ENCODE peak calls at places on chromosome 10, in five cellular contexts. T is body of pancreas, H is breast epithelium, W is stomach, F is ovary. U is an unnamed sample. For H3K4me1, the result is how much of the 10 kb centered on the place peaks cover.

GRCh38 chr10:58932821-58933314 is 243.6 kb upstream of the PHYHIPL start:
- DNase-seq in T (no peak), H (no peak), W (no peak), F (no peak), U (no peak)

GRCh38 chr10:52488606-52489485 is 174.8 kb downstream of the DKK1 start:
- DNase-seq in T (no peak), H (no peak), W (no peak), F (no peak), U (no peak)

GRCh38 chr10:12474727-12475414 is 125.5 kb downstream of the CAMK1D start:
- DNase-seq in T (no peak), H (no peak), W (no peak), F (no peak), U (no peak)

GRCh38 chr10:69721690-69722310 is 79.9 kb upstream of the COL13A1 start:
- DNase-seq in T (no peak), H (no peak), W (no peak), F (no peak), U (no peak)

GRCh38 chr10:84993251-84994035 is 665.1 kb downstream of the CCSER2 start:
- DNase-seq in T (peak), H (no peak), W (no peak), F (no peak), U (no peak)

GRCh38 chr10:33126118-33126517 is 168.1 kb upstream of the ITGB1 start:
- DNase-seq in T (no peak), H (no peak), W (no peak), F (no peak), U (peak)

GRCh38 chr10:15227611-15228372 is 59.3 kb upstream of the NMT2 start:
- DNase-seq in T (no peak), H (no peak), W (no peak), F (no peak), U (no peak)

GRCh38 chr10:117442944-117443676 is 67.9 kb upstream of the PDZD8 start:
- DNase-seq in T (peak), H (peak), W (peak), F (peak), U (peak)

GRCh38 chr10:121975295-121976086 is 474 bp upstream of the NSMCE4A start:
- DNase-seq in T (no peak), H (no peak), W (no peak), F (no peak), U (no peak)

GRCh38 chr10:62244785-62245595 is 23.7 kb downstream of the RTKN2 start:
- DNase-seq in T (peak), H (no peak), W (no peak), F (no peak), U (peak)

GRCh38 chr10:45379891-45380540 is 6.0 kb downstream of the ALOX5 start:
- DNase-seq in T (no peak), H (no peak), W (no peak), F (no peak), U (no peak)

DNA sequence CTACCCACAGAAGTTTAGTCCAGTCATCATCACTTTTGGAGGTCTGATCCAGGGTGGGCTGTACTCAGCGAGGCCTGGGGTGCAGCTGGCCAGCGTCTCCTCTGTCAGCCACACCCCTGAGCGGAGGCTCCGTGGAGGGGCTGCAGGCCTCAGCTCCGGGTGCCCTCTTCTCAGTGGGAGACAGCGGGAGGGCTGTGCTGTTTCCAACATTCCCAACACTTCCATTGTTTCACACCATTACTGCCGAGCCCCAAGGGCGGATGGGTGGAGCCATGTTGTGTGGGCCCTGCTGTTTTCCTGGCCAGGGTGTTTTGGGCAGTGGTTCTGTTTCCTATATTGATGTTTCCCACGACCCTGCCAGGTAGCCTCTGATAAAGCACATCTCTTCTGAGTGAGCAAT is 95.0 kb downstream of the MKI67 start:
- DNase-seq in T (no peak), H (no peak), W (no peak), F (no peak), U (no peak)
- H3K4me1 ChIP-seq in T (under half), H (under half), W (under half), F (under half), U (under half)

DNA sequence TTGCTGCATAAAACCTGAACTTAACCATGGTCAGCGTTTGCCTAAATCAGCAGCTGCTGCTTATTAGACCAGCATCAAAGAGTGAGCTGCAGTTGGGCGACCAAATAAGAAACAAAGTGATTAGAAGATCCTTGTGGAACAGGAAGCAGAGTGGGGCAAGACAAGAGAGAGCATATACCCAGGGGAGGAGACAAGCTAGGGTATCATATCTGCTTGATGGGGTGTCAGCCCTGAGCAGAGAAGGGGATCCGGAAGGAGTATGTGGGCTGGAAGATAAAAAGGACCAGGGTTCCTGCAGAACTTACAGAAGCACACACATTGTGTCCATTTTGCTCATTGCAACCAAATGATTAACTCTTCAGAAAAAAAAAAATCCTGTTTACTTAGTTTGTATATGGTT is 213.6 kb downstream of the CELF2 start:
- DNase-seq in T (no peak), H (no peak), W (no peak), F (no peak), U (no peak)
- H3K4me1 ChIP-seq in T (under half), H (under half), W (under half), F (under half), U (half or more)

DNA sequence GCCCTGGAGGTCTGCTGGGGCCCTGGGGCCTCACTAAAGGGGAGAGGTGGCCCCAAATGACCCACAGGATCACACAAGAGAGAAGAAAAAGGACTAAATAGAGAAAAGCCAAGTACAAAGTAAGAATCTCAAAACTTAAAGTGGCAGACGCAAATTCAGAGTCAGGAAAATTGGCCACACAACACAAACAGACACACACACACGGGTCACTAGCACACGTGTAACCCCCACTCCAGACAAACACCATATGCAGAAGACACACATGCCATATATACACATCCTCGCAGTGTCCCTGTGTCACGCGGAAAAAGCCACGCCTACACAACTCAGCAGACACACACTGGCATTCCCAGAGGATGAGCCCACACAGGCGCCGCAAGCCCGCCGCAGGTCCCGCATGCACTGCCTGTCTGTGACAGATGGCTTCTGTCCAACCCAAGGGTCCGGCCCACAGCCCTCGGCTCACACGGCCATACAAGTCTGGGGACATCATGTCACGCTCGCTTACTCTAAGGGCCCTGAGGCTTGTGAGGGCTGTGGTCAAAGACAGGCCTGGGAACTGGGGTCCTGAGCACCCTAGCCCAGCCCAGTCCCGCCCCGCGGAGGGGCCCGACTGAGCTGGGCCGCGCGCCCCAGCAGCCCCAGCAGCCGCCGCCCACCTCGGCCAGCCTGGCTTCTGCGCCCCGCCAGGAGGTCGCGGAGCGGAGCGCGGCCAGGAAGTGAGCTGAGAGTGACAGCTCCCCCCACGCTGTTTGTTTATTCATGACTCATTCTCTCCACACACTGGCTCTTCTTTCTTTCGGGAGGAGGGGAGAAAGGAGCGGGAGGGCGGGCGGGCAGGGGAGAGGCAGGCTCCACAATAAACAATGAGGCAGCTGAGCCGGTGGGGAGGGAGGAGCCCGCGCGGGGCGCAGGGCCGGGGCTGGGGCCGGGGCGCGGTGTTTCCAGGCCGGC is 95.5 kb upstream of the ZMIZ1 start:
- DNase-seq in T (peak), H (peak), W (peak), F (no peak), U (peak)
- H3K4me1 ChIP-seq in T (under half), H (under half), W (under half), F (under half), U (under half)

GRCh38 chr10:124701881-124702656 is 42.1 kb downstream of the FAM53B start:
- DNase-seq in T (no peak), H (no peak), W (no peak), F (peak), U (no peak)
- H3K4me1 ChIP-seq in T (half or more), H (under half), W (half or more), F (half or more), U (half or more)

GRCh38 chr10:80462986-80463741 is 9.1 kb downstream of the TSPAN14 start:
- DNase-seq in T (no peak), H (no peak), W (no peak), F (peak), U (no peak)

GRCh38 chr10:80463868-80464267 is 9.8 kb downstream of the TSPAN14 start:
- DNase-seq in T (no peak), H (no peak), W (no peak), F (peak), U (no peak)

GRCh38 chr10:80466724-80467326 is 12.7 kb downstream of the TSPAN14 start:
- DNase-seq in T (no peak), H (no peak), W (no peak), F (no peak), U (no peak)

GRCh38 chr10:80465839-80466590 is 11.9 kb downstream of the TSPAN14 start:
- DNase-seq in T (no peak), H (no peak), W (no peak), F (no peak), U (peak)

DNA sequence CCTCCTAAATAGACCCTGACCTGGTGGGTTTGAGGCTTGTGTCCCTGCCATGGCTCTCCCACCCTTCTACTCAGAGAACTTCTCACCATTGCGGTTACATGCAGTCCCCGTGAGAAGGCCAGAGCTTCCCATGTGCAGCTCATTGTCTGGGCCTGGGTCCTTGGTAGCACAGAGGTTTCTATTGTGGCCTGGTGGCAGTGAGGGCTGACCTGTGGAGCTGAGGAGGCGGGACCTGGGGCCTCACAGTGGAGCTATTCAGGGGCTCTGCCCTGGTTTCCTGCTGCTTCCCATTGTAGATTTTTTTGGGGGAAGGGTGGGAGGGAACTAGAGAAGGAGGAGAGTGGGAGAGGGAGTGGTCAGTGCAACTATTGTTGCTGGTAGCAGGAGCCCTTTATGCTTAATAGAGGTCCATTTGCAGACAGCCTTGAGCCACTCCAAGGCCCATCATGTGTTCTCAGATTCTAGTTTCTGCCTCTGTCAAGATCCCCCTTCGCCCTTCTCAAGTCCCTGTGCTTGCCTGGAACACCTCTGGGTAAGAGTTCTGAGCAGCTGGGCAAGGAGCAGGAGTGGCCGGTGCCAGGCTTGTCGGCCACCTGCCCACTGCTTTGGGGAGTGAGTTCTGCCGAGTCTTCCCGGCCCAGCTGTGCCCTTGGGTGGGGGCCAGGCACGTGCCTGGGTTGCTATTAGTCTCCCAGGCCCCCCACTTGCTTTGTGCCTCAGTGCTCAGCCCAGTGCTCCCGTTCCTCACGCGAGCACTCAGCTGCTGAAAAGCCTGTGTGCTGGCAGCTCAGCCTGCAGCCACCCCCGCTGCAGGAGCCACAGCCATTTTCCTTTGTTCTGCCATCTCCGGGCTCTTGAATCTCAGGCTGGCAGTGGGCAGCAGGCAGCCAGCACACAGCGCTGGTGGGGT is 10.7 kb downstream of the TSPAN14 start:
- DNase-seq in T (peak), H (no peak), W (peak), F (peak), U (no peak)
- H3K4me1 ChIP-seq in T (half or more), H (under half), W (half or more), F (under half), U (half or more)

GRCh38 chr10:89475137-89475536 is 60.3 kb downstream of the SLC16A12 start:
- DNase-seq in T (no peak), H (no peak), W (no peak), F (no peak), U (no peak)
- H3K4me1 ChIP-seq in T (half or more), H (under half), W (half or more), F (under half), U (under half)

GRCh38 chr10:71754562-71754961 is 18.8 kb downstream of the VSIR start:
- DNase-seq in T (no peak), H (no peak), W (no peak), F (no peak), U (no peak)

GRCh38 chr10:71757450-71757918 is 15.8 kb downstream of the VSIR start:
- DNase-seq in T (no peak), H (no peak), W (no peak), F (no peak), U (no peak)

GRCh38 chr10:71753960-71754505 is 19.3 kb downstream of the VSIR start:
- DNase-seq in T (no peak), H (no peak), W (no peak), F (no peak), U (no peak)

GRCh38 chr10:71755179-71755879 is 18.0 kb downstream of the VSIR start:
- DNase-seq in T (no peak), H (no peak), W (no peak), F (no peak), U (no peak)

DNA sequence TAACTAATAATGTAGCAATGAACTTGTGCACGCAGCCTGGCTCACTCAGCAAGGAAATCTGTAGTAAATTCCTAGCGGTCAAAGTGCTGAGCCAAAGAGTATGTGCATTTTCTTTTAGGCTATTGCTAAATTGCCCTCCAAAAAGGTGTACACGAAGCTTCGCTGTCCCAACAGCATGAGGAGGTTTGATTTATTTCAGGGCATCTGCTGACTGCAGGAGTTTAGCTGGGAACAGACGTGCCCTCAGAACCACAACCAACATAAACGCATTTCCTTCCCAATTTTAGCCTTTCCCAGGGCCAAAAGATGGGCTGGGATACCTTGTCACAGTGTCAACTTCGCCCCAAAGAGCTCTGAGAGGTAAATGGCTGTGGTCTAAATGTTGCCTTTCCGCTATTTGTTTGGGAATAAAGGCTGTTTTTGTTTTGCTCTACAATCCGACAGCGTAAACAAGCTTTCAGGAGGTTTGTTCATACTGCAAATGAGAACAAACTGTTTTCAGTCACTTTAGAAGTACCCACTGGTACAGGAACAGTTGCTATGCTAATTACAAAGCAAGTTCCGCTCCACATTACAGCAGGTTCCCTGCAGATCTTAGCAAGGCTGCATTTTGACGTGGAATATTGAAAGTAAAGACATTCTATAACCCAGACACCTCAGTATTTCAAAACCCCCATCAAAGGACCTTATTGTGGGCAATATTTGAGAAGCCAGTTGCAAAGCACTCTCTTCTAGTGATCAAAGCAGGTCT is 16.7 kb downstream of the VSIR start:
- DNase-seq in T (no peak), H (no peak), W (no peak), F (no peak), U (peak)
- H3K4me1 ChIP-seq in T (under half), H (under half), W (half or more), F (under half), U (half or more)

GRCh38 chr10:114754445-114755320 is 66.9 kb upstream of the FHIP2A start:
- DNase-seq in T (no peak), H (no peak), W (no peak), F (no peak), U (no peak)

GRCh38 chr10:114753126-114753525 is 68.5 kb upstream of the FHIP2A start:
- DNase-seq in T (no peak), H (no peak), W (no peak), F (no peak), U (no peak)

GRCh38 chr10:114751856-114752255 is 69.7 kb upstream of the FHIP2A start:
- DNase-seq in T (no peak), H (no peak), W (no peak), F (no peak), U (no peak)

GRCh38 chr10:114758331-114758730 is 63.2 kb upstream of the FHIP2A start:
- DNase-seq in T (no peak), H (no peak), W (no peak), F (no peak), U (no peak)

DNA sequence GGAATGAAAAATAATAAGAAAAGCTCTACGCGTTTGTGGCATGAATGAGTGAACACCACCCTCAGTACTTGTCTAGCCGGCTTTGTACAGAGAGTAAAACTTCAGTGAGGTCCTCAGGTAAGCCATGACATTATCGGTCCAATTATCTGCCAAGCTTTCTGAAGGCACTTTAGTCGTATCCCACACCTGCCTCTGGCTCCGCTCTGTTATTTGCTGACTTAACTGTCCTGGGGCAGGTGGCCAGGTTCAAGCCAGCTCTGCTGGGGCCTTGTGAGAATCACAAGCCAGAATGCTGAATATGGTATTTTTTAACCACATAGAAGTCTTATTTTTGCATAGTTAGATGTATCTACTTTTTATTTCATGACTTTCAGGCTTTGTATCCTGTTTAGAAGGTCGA is 66.0 kb upstream of the FHIP2A start:
- DNase-seq in T (peak), H (no peak), W (no peak), F (no peak), U (no peak)
- H3K4me1 ChIP-seq in T (under half), H (under half), W (under half), F (under half), U (under half)

U was measured in naive thymus-derived CD4-positive, alpha-beta T cell.